ENCODE peak calls at places on chromosome 1, in ten cellular contexts. One of them, this sample, is unnamed.

GRCh38 chr1:181651276-181651675 is 168.0 kb downstream of the CACNA1E start:
- DNase-seq in naive thymus-derived CD8-positive, alpha-beta T cell: no peak
- DNase-seq in left colon: no peak
- DNase-seq in cortex of kidney: no peak
- DNase-seq in BJ: no peak
- DNase-seq in stromal cell of bone marrow: no peak
- DNase-seq in right cardiac atrium: no peak
- DNase-seq in activated T-helper 1 cell treated with Interleukin-2 at 50 U/mL for 16 hours: no peak
- DNase-seq in fibroblast of the conjunctiva: no peak
- DNase-seq in naive B cell: no peak
- DNase-seq in this sample: no peak

GRCh38 chr1:212213754-212214153 is 71.5 kb upstream of the PPP2R5A start:
- DNase-seq in activated T-helper 1 cell treated with Interleukin-2 at 50 U/mL for 16 hours: no peak
- DNase-seq in left colon: no peak
- DNase-seq in BJ: no peak
- DNase-seq in stromal cell of bone marrow: no peak
- DNase-seq in naive thymus-derived CD8-positive, alpha-beta T cell: no peak
- DNase-seq in cortex of kidney: no peak
- DNase-seq in fibroblast of the conjunctiva: no peak
- DNase-seq in naive B cell: no peak
- DNase-seq in right cardiac atrium: no peak
- DNase-seq in this sample: no peak

GRCh38 chr1:113307771-113308451 is 82.4 kb upstream of the MAGI3 start:
- DNase-seq in right cardiac atrium: no peak
- DNase-seq in cortex of kidney: no peak
- DNase-seq in stromal cell of bone marrow: peak; percentile 3
- DNase-seq in left colon: no peak
- DNase-seq in activated T-helper 1 cell treated with Interleukin-2 at 50 U/mL for 16 hours: no peak
- DNase-seq in naive thymus-derived CD8-positive, alpha-beta T cell: no peak
- DNase-seq in BJ: no peak
- DNase-seq in fibroblast of the conjunctiva: no peak
- DNase-seq in naive B cell: no peak
- DNase-seq in this sample: no peak

GRCh38 chr1:39489567-39490239 is 1.7 kb upstream of the BMP8A start:
- DNase-seq in BJ: no peak
- DNase-seq in naive thymus-derived CD8-positive, alpha-beta T cell: no peak
- DNase-seq in stromal cell of bone marrow: no peak
- DNase-seq in naive B cell: no peak
- DNase-seq in activated T-helper 1 cell treated with Interleukin-2 at 50 U/mL for 16 hours: no peak
- DNase-seq in fibroblast of the conjunctiva: no peak
- DNase-seq in right cardiac atrium: no peak
- DNase-seq in cortex of kidney: no peak
- DNase-seq in left colon: no peak
- DNase-seq in this sample: no peak

GRCh38 chr1:218350022-218350525 is 4.9 kb downstream of the TGFB2 start:
- DNase-seq in fibroblast of the conjunctiva: no peak
- DNase-seq in BJ: no peak
- DNase-seq in stromal cell of bone marrow: no peak
- DNase-seq in activated T-helper 1 cell treated with Interleukin-2 at 50 U/mL for 16 hours: no peak
- DNase-seq in cortex of kidney: no peak
- DNase-seq in right cardiac atrium: no peak
- DNase-seq in left colon: no peak
- DNase-seq in naive B cell: no peak
- DNase-seq in naive thymus-derived CD8-positive, alpha-beta T cell: no peak
- DNase-seq in this sample: no peak

GRCh38 chr1:94382163-94382562 is 36.0 kb upstream of the ABCD3 start:
- DNase-seq in stromal cell of bone marrow: no peak
- DNase-seq in fibroblast of the conjunctiva: no peak
- DNase-seq in naive thymus-derived CD8-positive, alpha-beta T cell: no peak
- DNase-seq in cortex of kidney: no peak
- DNase-seq in naive B cell: no peak
- DNase-seq in BJ: no peak
- DNase-seq in activated T-helper 1 cell treated with Interleukin-2 at 50 U/mL for 16 hours: no peak
- DNase-seq in right cardiac atrium: no peak
- DNase-seq in left colon: peak; percentile 56
- DNase-seq in this sample: no peak

GRCh38 chr1:168266644-168267186 is 14.0 kb upstream of the TBX19 start:
- DNase-seq in cortex of kidney: no peak
- DNase-seq in BJ: no peak
- DNase-seq in naive thymus-derived CD8-positive, alpha-beta T cell: no peak
- DNase-seq in activated T-helper 1 cell treated with Interleukin-2 at 50 U/mL for 16 hours: no peak
- DNase-seq in left colon: no peak
- DNase-seq in fibroblast of the conjunctiva: peak; percentile 6
- DNase-seq in stromal cell of bone marrow: no peak
- DNase-seq in naive B cell: no peak
- DNase-seq in right cardiac atrium: no peak
- DNase-seq in this sample: no peak

GRCh38 chr1:161260939-161261858 is 2.7 kb downstream of the PCP4L1 start:
- DNase-seq in left colon: no peak
- DNase-seq in BJ: no peak
- DNase-seq in naive thymus-derived CD8-positive, alpha-beta T cell: no peak
- DNase-seq in stromal cell of bone marrow: no peak
- DNase-seq in activated T-helper 1 cell treated with Interleukin-2 at 50 U/mL for 16 hours: no peak
- DNase-seq in naive B cell: no peak
- DNase-seq in right cardiac atrium: no peak
- DNase-seq in fibroblast of the conjunctiva: no peak
- DNase-seq in cortex of kidney: no peak
- DNase-seq in this sample: no peak

This sample was measured in AG09319.